ENCODE peak calls at places on chromosomes 12 and 14, in nine cellular contexts. E, M, W, X, R, S, J, A and H are unnamed samples.

GRCh38 chr12:5096241-5096880 is 52.7 kb downstream of the KCNA5 start:
- DNase-seq in E (peak; percentile 16), M (no peak), W (peak; percentile 47), X (peak; percentile 79), R (no peak), S (no peak), J (no peak), A (peak; percentile 95), H (peak; percentile 45)

GRCh38 chr14:75198291-75198933 is 22.0 kb upstream of the TMED10 start:
- DNase-seq in E (no peak), M (no peak), W (no peak), X (no peak), R (no peak), S (peak; percentile 76), J (no peak), A (no peak), H (no peak)

GRCh38 chr12:73383584-73384229 is 1111.5 kb downstream of the TRHDE start:
- DNase-seq in E (peak; percentile 81), M (no peak), W (no peak), X (no peak), R (no peak), S (no peak), J (no peak), A (no peak), H (no peak)

GRCh38 chr14:102554835-102555819 is 37.3 kb upstream of the RCOR1 start:
- DNase-seq in E (no peak), M (no peak), W (peak; percentile 75), X (peak; percentile 35), R (peak; percentile 44), S (peak; percentile 57), J (no peak), A (no peak), H (no peak)

GRCh38 chr14:34498684-34499412 is 36.8 kb upstream of the SPTSSA start:
- DNase-seq in E (peak; percentile 82), M (no peak), W (peak; percentile 28), X (no peak), R (no peak), S (no peak), J (peak; percentile 38), A (peak; percentile 68), H (no peak)

GRCh38 chr14:40983604-40984003 is 623.1 kb upstream of the LRFN5 start:
- DNase-seq in E (peak; percentile 63), M (peak; percentile 24), W (no peak), X (no peak), R (no peak), S (no peak), J (no peak), A (no peak), H (peak; percentile 7)

GRCh38 chr12:87311206-87311605 is 718.0 kb downstream of the C12orf50 start:
- DNase-seq in E (no peak), M (no peak), W (no peak), X (no peak), R (no peak), S (no peak), J (no peak), A (no peak), H (no peak)

GRCh38 chr12:109711596-109712461 is 1.8 kb upstream of the FAM222A start:
- DNase-seq in E (no peak), M (no peak), W (peak; percentile 55), X (no peak), R (no peak), S (peak; percentile 72), J (no peak), A (no peak), H (no peak)

GRCh38 chr14:68981539-68981976 is 2.5 kb upstream of the ACTN1 start:
- DNase-seq in E (no peak), M (no peak), W (no peak), X (peak; percentile 16), R (no peak), S (no peak), J (no peak), A (no peak), H (no peak)

GRCh38 chr14:51308872-51309271 is 68.8 kb downstream of the TMX1 start:
- DNase-seq in E (no peak), M (no peak), W (peak; percentile 52), X (no peak), R (no peak), S (no peak), J (no peak), A (no peak), H (no peak)

GRCh38 chr14:89365071-89365801 is 51.8 kb downstream of the FOXN3 start:
- DNase-seq in E (no peak), M (no peak), W (no peak), X (no peak), R (peak; percentile 22), S (no peak), J (peak; percentile 82), A (no peak), H (no peak)